ENCODE peak calls at places on chromosome 10, in five cellular contexts. P, R, F, G and V are unnamed samples. For H3K4me1, the result is how much of the 10 kb centered on the place peaks cover.

GRCh38 chr10:57996536-57996935 is 271.2 kb downstream of the IPMK start:
- DNase-seq in P (no peak), R (no peak), F (no peak), G (no peak), V (no peak)

GRCh38 chr10:70106958-70107791 is 25.4 kb downstream of the AIFM2 start:
- DNase-seq in P (no peak), R (no peak), F (peak), G (no peak), V (no peak)

GRCh38 chr10:58637372-58637771 is 124.7 kb downstream of the BICC1 start:
- DNase-seq in P (no peak), R (no peak), F (peak), G (no peak), V (no peak)

GRCh38 chr10:107880185-107880584 is 715.7 kb upstream of the SORCS1 start:
- DNase-seq in P (no peak), R (no peak), F (no peak), G (no peak), V (no peak)

GRCh38 chr10:98416989-98417388 is 2.0 kb upstream of the PYROXD2 start:
- DNase-seq in P (no peak), R (no peak), F (no peak), G (no peak), V (peak)

GRCh38 chr10:118238573-118239240 is 103.4 kb downstream of the FAM204A start:
- DNase-seq in P (no peak), R (peak), F (peak), G (no peak), V (no peak)

GRCh38 chr10:130859427-130859826 is 452.1 kb downstream of the TCERG1L start:
- DNase-seq in P (no peak), R (no peak), F (no peak), G (no peak), V (no peak)

GRCh38 chr10:12728569-12728968 is 272.9 kb downstream of the CCDC3 start:
- DNase-seq in P (no peak), R (peak), F (no peak), G (no peak), V (no peak)

GRCh38 chr10:124316316-124316715 is 102.4 kb downstream of the OAT start:
- DNase-seq in P (no peak), R (no peak), F (no peak), G (no peak), V (no peak)

GRCh38 chr10:20287951-20288350 is 471.7 kb downstream of the PLXDC2 start:
- DNase-seq in P (no peak), R (no peak), F (no peak), G (no peak), V (no peak)

GRCh38 chr10:120423350-120424197 is 33.5 kb upstream of the PLPP4 start:
- DNase-seq in P (no peak), R (peak), F (peak), G (peak), V (no peak)

GRCh38 chr10:61951144-61951483 is 49.6 kb downstream of the ARID5B start:
- DNase-seq in P (no peak), R (no peak), F (no peak), G (no peak), V (no peak)

GRCh38 chr10:64430690-64431323 is 909.6 kb downstream of the REEP3 start:
- DNase-seq in P (no peak), R (no peak), F (peak), G (peak), V (no peak)

DNA sequence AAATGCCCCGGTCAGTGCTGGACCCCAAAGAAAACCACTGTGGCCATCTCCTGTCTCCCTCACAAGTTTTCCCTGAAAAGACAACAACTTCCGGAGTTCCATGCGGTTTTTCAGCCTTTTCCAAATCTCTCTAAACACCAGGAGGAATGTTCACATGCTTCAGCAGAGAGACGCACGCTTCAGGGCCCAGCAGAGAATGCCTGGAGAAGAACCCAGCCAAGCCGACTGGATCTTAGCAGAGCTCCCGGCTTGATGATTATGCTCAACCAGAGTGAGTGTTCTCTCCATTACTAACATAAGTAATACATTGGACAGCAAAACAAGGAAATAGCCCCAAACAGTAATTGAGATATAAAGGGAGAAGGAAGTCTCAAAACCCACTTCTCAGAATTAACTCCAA is 17.9 kb downstream of the PRKCQ start:
- DNase-seq in P (no peak), R (no peak), F (no peak), G (no peak), V (no peak)
- H3K4me1 ChIP-seq in P (under half), R (under half), F (under half), G (under half), V (under half)

GRCh38 chr10:116737582-116738358 is 4.6 kb downstream of the HSPA12A start:
- DNase-seq in P (no peak), R (no peak), F (no peak), G (no peak), V (no peak)
- TF ChIP-seq CTCF in P (no peak), R (peak), F (peak), G (peak), V (no peak)

GRCh38 chr10:31134303-31134928 is 102.8 kb upstream of the ZNF438 start:
- DNase-seq in P (peak), R (peak), F (no peak), G (peak), V (no peak)

GRCh38 chr10:31132681-31133239 is 101.1 kb upstream of the ZNF438 start:
- DNase-seq in P (no peak), R (no peak), F (no peak), G (no peak), V (no peak)

GRCh38 chr10:31133251-31133627 is 101.6 kb upstream of the ZNF438 start:
- DNase-seq in P (peak), R (no peak), F (no peak), G (no peak), V (no peak)

GRCh38 chr10:31136386-31136785 is 104.7 kb upstream of the ZNF438 start:
- DNase-seq in P (no peak), R (no peak), F (no peak), G (no peak), V (no peak)

DNA sequence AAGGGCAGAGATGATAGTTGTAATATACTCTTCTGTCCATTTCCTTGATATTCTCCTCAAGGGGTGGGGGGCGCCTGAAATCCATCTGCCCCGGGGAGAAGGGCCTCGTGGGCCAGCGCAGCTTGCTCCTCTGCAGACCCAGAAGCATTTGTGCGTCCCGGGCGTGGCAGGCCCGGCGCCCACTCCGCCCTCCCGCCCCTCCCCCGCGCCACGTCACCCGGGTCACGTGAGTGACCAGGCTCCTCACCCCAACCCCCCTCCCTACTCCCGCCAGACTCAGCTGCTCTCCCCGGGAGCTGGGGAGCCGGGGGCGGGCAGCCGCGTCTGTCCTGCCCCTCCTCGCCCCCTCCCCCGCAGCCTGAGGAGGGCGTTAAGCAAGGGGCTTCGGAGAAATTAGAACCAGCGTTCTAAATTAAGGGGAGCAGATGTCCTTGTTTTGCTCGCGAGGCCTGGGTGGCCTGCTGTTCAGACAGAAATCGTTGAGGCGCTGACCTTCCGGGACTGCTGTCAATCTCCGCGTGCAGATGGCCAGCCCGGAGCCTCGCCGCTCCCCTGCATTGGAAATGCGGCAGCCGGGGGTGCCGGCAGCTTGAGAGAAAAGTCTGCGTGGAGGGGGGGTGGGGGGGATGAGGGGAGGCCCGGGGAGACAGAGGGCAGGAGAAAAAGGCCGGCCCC is 102.1 kb upstream of the ZNF438 start:
- DNase-seq in P (peak), R (peak), F (no peak), G (peak), V (peak)
- TF ChIP-seq POLR2A in P (peak), R (peak), F (no peak), G (no peak), V (peak)

DNA sequence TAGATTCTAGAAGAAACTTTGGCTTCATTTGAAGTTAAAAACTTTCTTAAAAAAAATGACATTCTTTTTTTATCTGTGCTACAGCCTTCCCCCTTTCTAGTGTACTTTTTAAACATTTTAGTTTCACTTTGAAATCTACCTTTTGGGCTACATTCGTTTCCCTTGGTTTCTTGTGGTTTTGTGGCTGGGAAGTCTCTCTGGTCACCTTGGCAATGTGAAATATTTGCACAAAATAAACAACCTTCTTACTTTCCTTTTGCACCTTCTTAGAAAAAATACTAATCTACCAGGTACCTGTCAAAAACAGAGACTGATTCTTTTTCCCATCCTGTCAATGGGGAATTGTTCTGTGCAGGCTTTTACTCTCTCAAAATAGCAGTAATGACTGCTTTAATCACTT is 350.2 kb downstream of the GATA3 start:
- DNase-seq in P (no peak), R (no peak), F (no peak), G (no peak), V (no peak)
- H3K4me1 ChIP-seq in P (under half), R (under half), F (under half), G (under half), V (under half)

GRCh38 chr10:126214679-126215078 is 173.6 kb downstream of the ADAM12 start:
- DNase-seq in P (no peak), R (no peak), F (no peak), G (no peak), V (no peak)
- TF ChIP-seq CTCF in P (no peak), R (no peak), F (no peak), G (no peak), V (no peak)

DNA sequence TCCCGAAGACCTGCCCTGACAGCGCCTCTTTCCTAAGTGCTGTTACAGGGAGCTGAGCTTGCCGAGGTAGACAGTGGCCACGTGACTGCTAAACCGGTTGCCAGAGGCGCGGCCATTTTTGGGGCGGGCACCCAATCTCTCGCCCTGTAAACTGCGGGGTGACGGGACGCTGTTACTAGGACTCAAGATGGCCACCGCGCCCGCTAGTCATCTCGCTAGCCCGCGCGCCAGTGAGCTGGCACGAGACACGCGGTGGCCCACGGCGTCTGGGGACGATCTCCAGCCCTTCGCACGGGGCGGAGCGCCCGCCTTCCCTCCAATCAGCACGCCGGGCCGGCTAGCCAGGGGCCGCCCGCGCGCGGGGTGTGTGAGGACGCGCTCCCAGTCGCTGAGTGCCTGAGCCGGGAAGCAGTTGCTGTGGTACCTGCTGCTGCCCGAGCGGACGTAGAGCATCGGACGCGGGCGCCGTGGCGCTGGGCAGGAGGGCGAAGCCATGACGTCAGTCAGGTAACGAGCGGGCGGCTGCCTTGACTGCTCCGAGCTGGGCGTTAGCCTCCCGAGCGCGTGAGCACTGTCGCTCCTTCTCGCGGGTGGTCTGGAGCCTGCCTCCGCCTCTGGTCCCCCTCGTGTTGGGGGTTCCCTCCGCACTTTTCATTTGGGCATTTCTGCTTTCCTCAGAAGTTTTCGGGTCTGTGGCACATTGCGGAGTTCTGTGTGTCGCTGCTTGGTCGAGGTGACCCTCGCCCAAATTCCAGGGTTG is 25.5 kb downstream of the ADK start:
- DNase-seq in P (peak), R (peak), F (peak), G (peak), V (peak)
- TF ChIP-seq POLR2A in P (peak), R (peak), F (peak), G (peak), V (peak)

DNA sequence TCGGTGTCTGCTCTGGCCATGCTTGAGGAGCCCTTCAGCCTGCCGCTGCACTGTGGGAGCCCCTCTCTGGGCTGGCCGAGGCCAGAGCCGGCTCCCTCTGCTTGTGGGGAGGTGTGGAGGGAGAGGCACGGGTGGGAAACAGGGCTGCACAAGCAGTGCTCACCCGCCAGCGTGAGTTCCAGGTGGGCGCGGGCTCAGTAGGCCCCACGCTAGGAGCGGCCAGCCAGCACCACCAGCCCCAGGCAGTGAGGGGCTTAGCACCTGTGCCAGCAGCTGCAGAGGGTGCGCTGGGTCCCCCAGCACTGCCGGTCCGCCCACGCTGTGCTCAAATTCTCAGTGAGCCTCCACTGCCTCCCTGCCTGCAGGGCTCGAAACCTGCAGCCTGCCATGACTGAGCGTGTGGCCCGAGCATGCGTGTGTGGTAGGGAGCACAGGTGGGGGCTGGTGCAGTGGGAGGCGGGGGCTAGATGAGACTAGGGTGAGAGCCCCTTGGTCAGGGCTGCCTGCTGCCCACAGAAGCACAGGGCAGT is 223.0 kb downstream of the ZNF248 start:
- DNase-seq in P (no peak), R (no peak), F (no peak), G (no peak), V (no peak)
- H3K4me1 ChIP-seq in P (under half), R (under half), F (under half), G (under half), V (under half)